ENCODE peak calls at places on chromosomes 7 and 10, in seven cellular contexts. H is H54, K is HepG2, Y is heart left ventricle, T is left ventricle myocardium inferior, L is T-cell, M is germinal center. W is an unnamed sample.

GRCh38 chr7:147088916-147089315 is 972.3 kb downstream of the CNTNAP2 start:
- DNase-seq in L (no peak), K (no peak), M (no peak), Y (no peak), H (no peak), T (no peak), W (peak)

GRCh38 chr7:138889982-138890381 is 91.2 kb downstream of the KIAA1549 start:
- DNase-seq in Y (no peak), H (no peak), M (no peak), L (no peak), T (no peak), K (no peak), W (peak)

GRCh38 chr7:76262683-76263402 is 39.6 kb upstream of the HSPB1 start:
- DNase-seq in M (no peak), L (no peak), H (peak), Y (no peak), T (no peak), K (peak), W (peak)

GRCh38 chr7:100655908-100656674 is at the start of gene ACTL6B:
- DNase-seq in M (peak), K (no peak), Y (peak), H (no peak), T (peak), L (peak), W (peak)

GRCh38 chr7:108503112-108504026 is 22.6 kb downstream of the PNPLA8 start:
- DNase-seq in M (peak), K (no peak), L (no peak), T (no peak), Y (no peak), H (no peak), W (no peak)

GRCh38 chr10:87659571-87660483 is at the start of gene PAPSS2:
- DNase-seq in H (no peak), Y (peak), T (peak), K (no peak), L (no peak), M (peak), W (peak)

GRCh38 chr10:122460891-122461293 is 461 bp upstream of the HTRA1 start:
- DNase-seq in T (no peak), M (no peak), K (no peak), L (no peak), H (no peak), Y (peak), W (peak)

GRCh38 chr7:36084485-36085091 is 68.5 kb upstream of the EEPD1 start:
- DNase-seq in K (peak), T (no peak), M (no peak), H (no peak), Y (no peak), L (no peak), W (peak)

GRCh38 chr7:92875719-92876118 is 39.3 kb upstream of the CDK6 start:
- DNase-seq in L (no peak), H (peak), K (no peak), T (no peak), Y (no peak), M (no peak), W (no peak)

GRCh38 chr7:71182536-71182935 is 50.6 kb downstream of the GALNT17 start:
- DNase-seq in L (no peak), T (no peak), H (no peak), M (no peak), K (no peak), Y (no peak), W (peak)

GRCh38 chr7:55240418-55241142 is 124.6 kb upstream of the LANCL2 start:
- DNase-seq in Y (no peak), H (no peak), T (no peak), L (no peak), M (no peak), K (no peak), W (no peak)

GRCh38 chr7:157153260-157153659 is 14.5 kb downstream of the UBE3C start:
- DNase-seq in L (no peak), K (no peak), M (no peak), H (no peak), Y (no peak), T (no peak), W (no peak)

GRCh38 chr7:11570205-11570604 is 261.8 kb downstream of the THSD7A start:
- DNase-seq in Y (no peak), T (no peak), H (no peak), L (no peak), M (no peak), K (no peak), W (no peak)

GRCh38 chr10:61923210-61924024 is 21.9 kb downstream of the ARID5B start:
- DNase-seq in H (no peak), L (no peak), M (no peak), T (no peak), K (peak), Y (no peak), W (no peak)

GRCh38 chr10:49164587-49165188 is 23.5 kb downstream of the TMEM273 start:
- DNase-seq in H (no peak), T (no peak), Y (no peak), K (peak), M (peak), L (no peak), W (peak)

W was measured in left kidney.